ENCODE peak calls at places on chromosomes 2 and 18, in ten cellular contexts. Q, A, N, I, E, Z, K, O, M and U are unnamed samples.
A peak's percentile ranks its signal among the peaks of the same experiment; 100 is the strongest.

GRCh38 chr2:48328972-48329723 is 200.8 kb upstream of the STON1 start:
- DNase-seq in Q (no peak), A (no peak), N (no peak), I (no peak), E (no peak), Z (no peak), K (no peak), O (peak; percentile 81), M (no peak), U (no peak)

GRCh38 chr2:10889741-10890215 is 22.0 kb upstream of the KCNF1 start:
- DNase-seq in Q (no peak), A (no peak), N (no peak), I (peak; percentile 51), E (no peak), Z (no peak), K (no peak), O (no peak), M (no peak), U (no peak)

GRCh38 chr18:3409811-3410210 is 40.2 kb upstream of the TGIF1 start:
- DNase-seq in Q (no peak), A (no peak), N (no peak), I (no peak), E (no peak), Z (no peak), K (no peak), O (peak; percentile 77), M (no peak), U (no peak)

GRCh38 chr18:57802166-57802868 is 798 bp downstream of the ATP8B1 start:
- DNase-seq in Q (no peak), A (no peak), N (no peak), I (no peak), E (peak; percentile 24), Z (no peak), K (no peak), O (peak; percentile 35), M (no peak), U (no peak)

GRCh38 chr2:43762286-43762685 is 11.6 kb upstream of the DYNC2LI1 start:
- DNase-seq in Q (no peak), A (no peak), N (no peak), I (no peak), E (no peak), Z (no peak), K (no peak), O (no peak), M (no peak), U (no peak)

GRCh38 chr2:1591978-1592907 is 152.1 kb downstream of the PXDN start:
- DNase-seq in Q (no peak), A (peak; percentile 83), N (peak; percentile 36), I (peak; percentile 31), E (peak; percentile 10), Z (peak; percentile 82), K (no peak), O (peak; percentile 86), M (peak; percentile 90), U (no peak)

GRCh38 chr2:73838889-73839539 is 10.3 kb downstream of the STAMBP start:
- DNase-seq in Q (no peak), A (no peak), N (no peak), I (no peak), E (no peak), Z (no peak), K (no peak), O (no peak), M (no peak), U (no peak)

GRCh38 chr2:105595536-105595935 is 149.2 kb upstream of the NCK2 start:
- DNase-seq in Q (no peak), A (no peak), N (no peak), I (peak; percentile 76), E (no peak), Z (no peak), K (no peak), O (no peak), M (no peak), U (no peak)

DNA sequence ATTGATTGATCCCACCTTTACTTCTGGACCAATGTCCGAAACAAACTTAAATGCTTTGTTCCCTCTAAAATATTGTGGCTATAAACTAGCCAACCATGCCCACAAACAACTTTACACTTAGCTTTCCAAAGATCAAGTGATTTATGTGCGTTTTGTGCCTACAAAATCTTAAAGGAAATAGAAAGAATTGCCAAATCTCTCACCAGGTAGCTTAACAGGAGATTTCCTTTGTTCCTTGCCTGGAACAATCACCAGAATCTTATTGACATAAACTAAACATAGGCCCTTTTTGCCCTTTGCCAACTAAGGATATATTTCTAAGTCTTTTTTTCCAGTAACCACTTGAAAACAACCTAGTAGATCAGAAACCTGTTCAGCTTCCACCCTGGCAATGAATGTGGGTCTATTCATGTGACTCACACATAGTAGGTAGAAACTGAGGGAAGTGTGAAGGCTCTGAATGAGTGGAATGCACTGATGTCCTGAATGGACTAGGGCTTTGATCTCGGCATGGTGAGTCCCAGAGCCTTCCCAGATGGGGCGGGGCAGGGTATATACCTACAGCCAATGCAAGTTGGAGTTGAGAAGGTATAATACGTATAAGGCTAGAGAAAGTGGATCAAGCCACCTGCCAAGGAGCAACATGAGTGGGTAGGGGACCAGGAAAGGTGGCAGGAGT is 94.6 kb upstream of the PPP1CB start:
- DNase-seq in Q (no peak), A (no peak), N (no peak), I (peak; percentile 66), E (peak; percentile 28), Z (peak; percentile 52), K (no peak), O (no peak), M (no peak), U (no peak)
- H3K4me1 ChIP-seq in Q (peaks cover 11% of the 10 kb centered on the region), A (peaks cover 39% of the 10 kb centered on the region), N (peaks cover 25% of the 10 kb centered on the region), I (peaks cover 36% of the 10 kb centered on the region), E (no peaks in the 10 kb centered on the region), Z (peaks cover 2% of the 10 kb centered on the region), K (no peaks in the 10 kb centered on the region), O (no peaks in the 10 kb centered on the region), M (peaks cover 12% of the 10 kb centered on the region), U (peaks cover 15% of the 10 kb centered on the region)

DNA sequence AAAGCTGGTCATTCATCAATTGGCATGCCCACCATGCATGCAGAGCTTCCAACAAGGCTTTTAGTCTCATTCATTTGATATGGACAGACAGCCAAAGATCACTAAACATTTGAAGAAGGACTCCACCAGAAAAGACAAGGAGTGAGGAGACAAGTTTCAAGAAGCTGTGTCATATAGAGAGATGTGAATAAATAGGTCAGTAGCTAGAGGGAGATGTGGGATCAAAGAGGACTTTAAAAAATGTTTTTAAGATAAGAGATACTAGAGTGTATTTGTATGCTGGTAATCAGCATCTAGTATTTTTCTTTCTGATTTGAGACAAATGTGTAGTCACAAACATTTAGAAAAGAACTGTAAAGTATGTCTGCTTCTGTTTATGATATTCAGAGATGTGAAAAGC is 48.5 kb downstream of the ANTXR1 start:
- DNase-seq in Q (no peak), A (no peak), N (no peak), I (no peak), E (no peak), Z (no peak), K (no peak), O (no peak), M (peak; percentile 39), U (no peak)
- H3K4me3 ChIP-seq in Q (no peak overlapping the region), A (no peak overlapping the region), N (no peak overlapping the region), I (no peak overlapping the region), E (no peak overlapping the region), Z (no peak overlapping the region), K (no peak overlapping the region), O (no peak overlapping the region), M (no peak overlapping the region), U (no peak overlapping the region)

GRCh38 chr2:172251231-172251630 is 148.5 kb upstream of the DLX2 start:
- DNase-seq in Q (no peak), A (no peak), N (no peak), I (peak; percentile 37), E (no peak), Z (no peak), K (no peak), O (no peak), M (peak; percentile 60), U (no peak)
- H3K27ac ChIP-seq in Q (no peak overlapping the region), A (peak overlapping the region; percentile 71), N (no peak overlapping the region), I (peak overlapping the region; percentile 94), E (no peak overlapping the region), Z (no peak overlapping the region), K (no peak overlapping the region), O (no peak overlapping the region), M (peak overlapping the region; percentile 73), U (no peak overlapping the region)

GRCh38 chr2:160206436-160206835 is 6.4 kb upstream of the ITGB6 start:
- DNase-seq in Q (no peak), A (no peak), N (no peak), I (no peak), E (no peak), Z (no peak), K (no peak), O (no peak), M (no peak), U (no peak)

GRCh38 chr2:160208662-160209229 is 8.7 kb upstream of the ITGB6 start:
- DNase-seq in Q (no peak), A (no peak), N (no peak), I (no peak), E (no peak), Z (no peak), K (no peak), O (peak; percentile 84), M (no peak), U (no peak)

GRCh38 chr2:160205511-160205910 is 5.4 kb upstream of the ITGB6 start:
- DNase-seq in Q (no peak), A (no peak), N (peak; percentile 90), I (peak; percentile 100), E (no peak), Z (peak; percentile 87), K (no peak), O (no peak), M (peak; percentile 75), U (no peak)

GRCh38 chr2:160207804-160208661 is 8.0 kb upstream of the ITGB6 start:
- DNase-seq in Q (no peak), A (peak; percentile 46), N (peak; percentile 87), I (peak; percentile 98), E (no peak), Z (peak; percentile 47), K (no peak), O (peak; percentile 21), M (peak; percentile 86), U (no peak)

DNA sequence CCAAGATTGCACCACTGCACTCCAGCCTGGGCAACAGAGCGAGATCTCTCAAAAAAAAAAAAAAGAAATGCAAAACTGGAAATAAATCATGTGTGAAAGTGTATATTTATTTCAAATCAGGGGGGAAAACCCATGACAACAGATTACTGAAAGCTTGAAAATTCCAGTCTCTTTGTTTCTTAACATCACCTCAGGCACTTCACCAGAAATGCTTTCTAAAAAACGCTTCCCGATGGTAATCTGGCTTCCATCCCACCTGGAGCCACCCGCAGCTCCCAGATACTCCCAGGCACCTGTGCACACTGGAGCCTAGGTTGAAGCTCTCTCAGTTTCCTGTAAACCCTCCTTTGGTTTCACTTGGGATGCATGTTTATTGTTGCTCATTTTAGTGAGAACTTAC is 7.2 kb upstream of the ITGB6 start:
- DNase-seq in Q (no peak), A (no peak), N (no peak), I (peak; percentile 84), E (no peak), Z (no peak), K (no peak), O (no peak), M (no peak), U (no peak)
- H3K4me1 ChIP-seq in Q (no peaks in the 10 kb centered on the region), A (peaks cover 10% of the 10 kb centered on the region), N (peaks cover 87% of the 10 kb centered on the region), I (peaks cover 74% of the 10 kb centered on the region), E (no peaks in the 10 kb centered on the region), Z (no peaks in the 10 kb centered on the region), K (peaks cover 8% of the 10 kb centered on the region), O (peaks cover 12% of the 10 kb centered on the region), M (peaks cover 30% of the 10 kb centered on the region), U (no peaks in the 10 kb centered on the region)

DNA sequence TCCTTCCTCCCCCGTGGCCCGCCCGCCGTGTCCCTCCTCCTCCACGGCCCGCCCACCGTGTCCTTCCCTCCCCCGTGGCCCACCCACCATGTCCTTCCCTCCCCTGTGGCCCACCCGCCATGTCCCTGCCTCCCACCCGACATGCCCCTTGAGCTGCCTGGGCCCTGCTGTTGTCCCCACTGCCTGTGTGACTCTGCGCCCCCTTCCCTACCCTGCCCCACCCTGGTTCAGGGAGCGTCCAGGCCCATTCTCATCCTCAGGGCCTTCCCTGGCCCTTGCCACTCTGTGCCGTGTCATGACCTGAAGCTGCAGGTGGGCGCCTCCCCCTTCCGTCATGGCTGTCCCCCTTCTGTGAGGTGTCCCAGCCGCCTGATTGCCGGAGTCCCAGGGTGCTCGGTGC is 20.7 kb downstream of the D2HGDH start:
- DNase-seq in Q (no peak), A (no peak), N (no peak), I (no peak), E (no peak), Z (no peak), K (no peak), O (no peak), M (no peak), U (no peak)
- H3K4me3 ChIP-seq in Q (no peak overlapping the region), A (no peak overlapping the region), N (no peak overlapping the region), I (no peak overlapping the region), E (no peak overlapping the region), Z (no peak overlapping the region), K (no peak overlapping the region), O (no peak overlapping the region), M (no peak overlapping the region), U (no peak overlapping the region)